ENCODE peak calls at places on chromosomes 3 and 15, in seven cellular contexts. I is ovary, X is left ventricle myocardium inferior, A is cardiac muscle cell, V is Peyer's patch, E is psoas muscle, Q is mesendoderm. U is an unnamed sample. For H3K4me1, the result is how much of the 10 kb centered on the place peaks cover.

GRCh38 chr3:168865022-168865551 is 769.4 kb upstream of the GOLIM4 start:
- DNase-seq in I (no peak), X (no peak), A (peak), V (no peak), E (no peak), Q (peak), U (no peak)

GRCh38 chr3:2153047-2153446 is 54.4 kb downstream of the CNTN4 start:
- DNase-seq in I (no peak), X (no peak), A (no peak), V (no peak), E (no peak), Q (no peak), U (no peak)

GRCh38 chr3:13637311-13637891 is 88.5 kb downstream of the FBLN2 start:
- DNase-seq in I (no peak), X (no peak), A (no peak), V (no peak), E (no peak), Q (no peak), U (no peak)

GRCh38 chr15:63075072-63075995 is 32.8 kb downstream of the TPM1 start:
- DNase-seq in I (peak), X (no peak), A (no peak), V (no peak), E (no peak), Q (no peak), U (no peak)

GRCh38 chr3:23809294-23809693 is 3.5 kb downstream of the UBE2E1 start:
- DNase-seq in I (no peak), X (no peak), A (no peak), V (no peak), E (no peak), Q (no peak), U (no peak)

GRCh38 chr15:87628311-87628710 is 628.2 kb downstream of the NTRK3 start:
- DNase-seq in I (no peak), X (no peak), A (no peak), V (no peak), E (no peak), Q (peak), U (no peak)

GRCh38 chr3:42742259-42742658 is 30.8 kb downstream of the CCDC13 start:
- DNase-seq in I (no peak), X (no peak), A (no peak), V (no peak), E (no peak), Q (no peak), U (no peak)

GRCh38 chr3:183299976-183300375 is 46.9 kb downstream of the B3GNT5 start:
- DNase-seq in I (no peak), X (no peak), A (no peak), V (no peak), E (no peak), Q (no peak), U (no peak)

GRCh38 chr3:117671707-117672318 is 962.2 kb downstream of the TUSC7 start:
- DNase-seq in I (no peak), X (no peak), A (peak), V (no peak), E (no peak), Q (no peak), U (no peak)

GRCh38 chr3:71215351-71215750 is 368.2 kb downstream of the FOXP1 start:
- DNase-seq in I (no peak), X (no peak), A (no peak), V (no peak), E (no peak), Q (no peak), U (no peak)

GRCh38 chr3:43995078-43995928 is 246.4 kb upstream of the TOPAZ1 start:
- DNase-seq in I (no peak), X (no peak), A (peak), V (peak), E (no peak), Q (peak), U (no peak)

GRCh38 chr15:71810256-71811035 is at the start of gene NR2E3:
- DNase-seq in I (no peak), X (no peak), A (no peak), V (no peak), E (no peak), Q (peak), U (no peak)

GRCh38 chr15:67189326-67190051 is 65.0 kb downstream of the AAGAB start:
- DNase-seq in I (peak), X (peak), A (no peak), V (no peak), E (peak), Q (no peak), U (peak)

GRCh38 chr3:143536817-143537535 is 311.3 kb downstream of the SLC9A9 start:
- DNase-seq in I (peak), X (peak), A (peak), V (no peak), E (peak), Q (no peak), U (peak)

DNA sequence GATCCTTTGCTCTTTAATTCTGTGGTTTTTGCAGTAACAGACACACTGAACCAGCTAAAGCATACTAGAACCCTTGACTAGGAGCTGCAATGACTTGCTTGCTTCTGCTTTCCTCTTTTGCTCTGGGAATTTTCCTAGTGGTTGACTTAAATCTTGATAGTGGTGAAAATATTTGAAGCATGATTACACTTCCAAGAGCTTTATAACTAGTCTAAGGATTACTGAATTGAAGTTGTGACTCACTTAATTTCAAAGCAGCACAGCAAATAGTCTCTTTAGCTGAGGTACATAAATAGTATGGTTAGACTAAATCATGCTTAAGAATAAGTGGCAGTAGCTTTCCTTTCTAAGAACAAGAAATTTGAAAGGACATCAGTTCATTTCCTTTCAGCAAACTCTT is 513.5 kb upstream of the GBE1 start:
- DNase-seq in I (no peak), X (no peak), A (no peak), V (no peak), E (no peak), Q (no peak), U (no peak)
- H3K4me3 ChIP-seq in I (no peak), X (no peak), A (no peak), V (no peak), E (no peak), Q (no peak), U (no peak)

GRCh38 chr15:101087172-101087769 is 164.6 kb downstream of the CHSY1 start:
- DNase-seq in I (peak), X (no peak), A (no peak), V (no peak), E (no peak), Q (no peak), U (no peak)

GRCh38 chr15:101089579-101090459 is 162.0 kb downstream of the CHSY1 start:
- DNase-seq in I (no peak), X (no peak), A (no peak), V (no peak), E (no peak), Q (no peak), U (no peak)

GRCh38 chr15:101086394-101087171 is 165.3 kb downstream of the CHSY1 start:
- DNase-seq in I (no peak), X (no peak), A (no peak), V (no peak), E (no peak), Q (no peak), U (peak)

GRCh38 chr15:101088788-101089578 is 162.9 kb downstream of the CHSY1 start:
- DNase-seq in I (peak), X (peak), A (peak), V (peak), E (peak), Q (peak), U (peak)

DNA sequence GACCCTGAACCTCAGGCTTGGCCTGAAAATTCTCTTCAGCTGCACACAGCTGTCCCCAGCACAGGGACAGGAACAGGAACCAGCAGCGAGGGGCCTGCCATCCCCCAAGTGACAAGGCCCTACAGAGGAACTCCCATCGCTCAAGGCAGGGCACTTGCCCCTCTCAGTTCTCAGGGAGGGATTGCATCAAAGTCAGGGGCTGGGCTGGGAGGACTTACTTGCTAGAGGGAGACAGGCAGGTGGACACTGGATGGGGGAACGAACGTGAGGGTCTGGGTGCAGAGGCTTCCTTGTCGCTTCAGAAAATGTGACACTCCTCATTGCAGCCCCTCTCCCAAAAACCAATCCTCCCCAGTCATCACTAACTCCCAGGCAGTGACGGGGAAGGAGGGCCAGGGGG is 163.5 kb downstream of the CHSY1 start:
- DNase-seq in I (no peak), X (no peak), A (no peak), V (no peak), E (no peak), Q (no peak), U (no peak)
- H3K4me1 ChIP-seq in I (under half), X (under half), A (under half), V (under half), E (under half), Q (under half), U (under half)

GRCh38 chr3:178966299-178967183 is 105.1 kb downstream of the ZMAT3 start:
- DNase-seq in I (peak), X (peak), A (peak), V (no peak), E (no peak), Q (peak), U (no peak)
- H3K4me3 ChIP-seq in I (no peak), X (peak), A (no peak), V (no peak), E (peak), Q (no peak), U (no peak)

GRCh38 chr3:11643212-11644087 is at the start of gene VGLL4:
- DNase-seq in I (peak), X (peak), A (peak), V (peak), E (peak), Q (peak), U (peak)

GRCh38 chr3:11641683-11642407 is 1.9 kb downstream of the VGLL4 start:
- DNase-seq in I (no peak), X (no peak), A (peak), V (no peak), E (no peak), Q (peak), U (no peak)

GRCh38 chr3:11642455-11643162 is 1.1 kb downstream of the VGLL4 start:
- DNase-seq in I (peak), X (peak), A (peak), V (peak), E (peak), Q (peak), U (peak)

GRCh38 chr3:11640009-11640673 is 3.6 kb downstream of the VGLL4 start:
- DNase-seq in I (no peak), X (no peak), A (no peak), V (no peak), E (no peak), Q (no peak), U (no peak)

GRCh38 chr3:11641316-11641682 is 2.4 kb downstream of the VGLL4 start:
- DNase-seq in I (no peak), X (no peak), A (peak), V (no peak), E (no peak), Q (no peak), U (no peak)
- H3K4me1 ChIP-seq in I (under half), X (half or more), A (under half), V (under half), E (half or more), Q (under half), U (under half)

GRCh38 chr15:95410757-95411156 is 919.7 kb upstream of the NR2F2 start:
- DNase-seq in I (no peak), X (no peak), A (peak), V (no peak), E (no peak), Q (peak), U (no peak)
- H3K4me3 ChIP-seq in I (no peak), X (no peak), A (no peak), V (no peak), E (no peak), Q (no peak), U (no peak)

DNA sequence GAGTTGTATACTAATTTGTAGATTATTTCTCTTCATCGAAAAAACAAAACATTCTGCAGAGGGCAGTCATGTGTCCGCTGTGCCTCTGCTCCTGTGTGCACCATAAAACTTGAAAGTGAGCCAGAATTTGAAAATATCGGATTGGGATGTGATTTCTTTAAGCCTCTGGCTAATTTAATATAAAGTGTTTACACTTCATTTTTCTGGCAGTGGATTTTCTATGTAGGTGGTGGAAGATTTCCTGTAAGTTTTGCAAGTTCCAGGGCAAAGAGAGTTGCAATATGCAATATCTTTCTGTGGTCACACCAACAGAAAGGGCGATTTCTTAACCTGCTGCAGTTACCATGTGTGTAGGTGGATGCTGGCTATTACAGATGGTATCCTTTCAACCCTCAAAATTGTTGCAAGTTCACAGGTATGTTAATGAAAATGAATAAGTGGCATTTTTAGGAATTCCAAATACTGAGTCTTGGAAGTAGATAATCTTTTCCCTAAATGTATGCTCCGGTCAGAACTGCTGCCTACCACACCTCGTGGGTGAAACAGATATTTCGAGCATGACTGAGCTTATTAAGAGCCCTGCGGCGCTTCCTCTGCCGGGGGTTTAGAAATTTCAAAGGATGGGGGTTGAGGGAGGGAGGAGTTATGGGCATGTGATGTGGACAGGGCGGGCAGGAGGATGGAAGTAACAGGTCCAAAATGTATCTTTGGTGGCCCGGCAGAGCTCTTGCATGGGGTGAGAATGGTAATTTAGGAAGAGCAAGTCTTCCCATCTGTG is 134.0 kb downstream of the PGPEP1L start:
- DNase-seq in I (no peak), X (no peak), A (peak), V (no peak), E (no peak), Q (peak), U (peak)
- H3K4me1 ChIP-seq in I (under half), X (half or more), A (under half), V (under half), E (under half), Q (under half), U (under half)

GRCh38 chr15:101614761-101615160 is 37.4 kb downstream of the TM2D3 start:
- DNase-seq in I (no peak), X (no peak), A (no peak), V (no peak), E (no peak), Q (peak), U (no peak)
- H3K4me3 ChIP-seq in I (no peak), X (no peak), A (no peak), V (no peak), E (no peak), Q (no peak), U (no peak)

GRCh38 chr3:264394-265156 is 68.0 kb downstream of the CHL1 start:
- DNase-seq in I (no peak), X (no peak), A (peak), V (no peak), E (no peak), Q (no peak), U (no peak)

GRCh38 chr3:256501-256900 is 59.9 kb downstream of the CHL1 start:
- DNase-seq in I (no peak), X (no peak), A (no peak), V (no peak), E (no peak), Q (no peak), U (no peak)

GRCh38 chr3:257826-258225 is 61.3 kb downstream of the CHL1 start:
- DNase-seq in I (no peak), X (no peak), A (no peak), V (no peak), E (no peak), Q (no peak), U (no peak)

DNA sequence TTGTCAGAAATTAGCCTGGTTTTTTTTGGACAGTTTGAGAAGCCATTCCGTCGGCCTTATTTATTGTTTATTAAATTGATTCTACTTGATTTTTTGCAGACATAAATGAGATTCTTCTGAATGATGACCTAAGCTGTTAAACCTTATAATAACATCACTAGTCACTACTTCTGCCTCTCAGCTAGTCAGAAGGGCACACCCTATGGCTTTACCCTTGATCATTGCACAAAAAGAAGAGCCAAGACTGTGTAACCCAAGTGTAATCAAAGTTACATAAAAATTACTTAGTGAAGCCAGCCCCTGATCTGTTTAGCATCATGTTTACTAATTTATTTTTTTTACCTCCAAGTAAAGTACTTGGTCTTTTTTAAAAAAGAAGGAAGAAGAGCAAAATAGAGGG is 64.3 kb downstream of the CHL1 start:
- DNase-seq in I (no peak), X (no peak), A (no peak), V (no peak), E (no peak), Q (no peak), U (no peak)
- H3K4me1 ChIP-seq in I (under half), X (under half), A (under half), V (under half), E (under half), Q (under half), U (under half)

GRCh38 chr15:90892498-90893174 is 8.3 kb downstream of the FES start:
- DNase-seq in I (no peak), X (no peak), A (no peak), V (no peak), E (no peak), Q (no peak), U (no peak)
- H3K4me3 ChIP-seq in I (no peak), X (no peak), A (no peak), V (no peak), E (no peak), Q (no peak), U (no peak)

U was measured in aorta.